ENCODE peak calls at places on chromosomes 7 and 10, in six cellular contexts. X, A, F, U, C and Y are unnamed samples.

GRCh38 chr10:63707254-63707910 is 186.2 kb downstream of the REEP3 start:
- DNase-seq in X (peak), A (no peak), F (peak), U (peak), C (no peak), Y (peak)

GRCh38 chr7:79403451-79403850 is 50.0 kb downstream of the MAGI2 start:
- DNase-seq in X (peak), A (no peak), F (no peak), U (no peak), C (no peak), Y (peak)

GRCh38 chr10:11521860-11522259 is 89.6 kb downstream of the USP6NL start:
- DNase-seq in X (peak), A (no peak), F (peak), U (no peak), C (no peak), Y (peak)

GRCh38 chr7:15571303-15571878 is 9.6 kb upstream of the AGMO start:
- DNase-seq in X (peak), A (no peak), F (peak), U (no peak), C (no peak), Y (peak)

GRCh38 chr10:95601116-95601719 is 40.0 kb upstream of the SORBS1 start:
- DNase-seq in X (peak), A (peak), F (peak), U (peak), C (peak), Y (peak)

GRCh38 chr10:21494221-21495001 is 31.1 kb downstream of the SKIDA1 start:
- DNase-seq in X (no peak), A (peak), F (no peak), U (no peak), C (no peak), Y (no peak)

GRCh38 chr7:64946772-64947171 is 43.7 kb downstream of the ZNF273 start:
- DNase-seq in X (peak), A (no peak), F (no peak), U (no peak), C (no peak), Y (no peak)

GRCh38 chr10:62916157-62916603 is 100.0 kb upstream of the EGR2 start:
- DNase-seq in X (peak), A (no peak), F (peak), U (no peak), C (no peak), Y (peak)

GRCh38 chr7:98051118-98051744 is 55.4 kb upstream of the LMTK2 start:
- DNase-seq in X (no peak), A (no peak), F (no peak), U (no peak), C (no peak), Y (no peak)

GRCh38 chr7:87474046-87474445 is 1.4 kb downstream of the ABCB4 start:
- DNase-seq in X (no peak), A (no peak), F (no peak), U (no peak), C (no peak), Y (peak)

GRCh38 chr10:35208536-35208935 is 81.9 kb downstream of the CREM start:
- DNase-seq in X (peak), A (peak), F (no peak), U (no peak), C (no peak), Y (no peak)

GRCh38 chr7:30202671-30203070 is 67.9 kb downstream of the MTURN start:
- DNase-seq in X (no peak), A (no peak), F (no peak), U (no peak), C (no peak), Y (no peak)

GRCh38 chr10:131354380-131354779 is 42.9 kb upstream of the TCERG1L start:
- DNase-seq in X (peak), A (no peak), F (no peak), U (no peak), C (no peak), Y (no peak)

DNA sequence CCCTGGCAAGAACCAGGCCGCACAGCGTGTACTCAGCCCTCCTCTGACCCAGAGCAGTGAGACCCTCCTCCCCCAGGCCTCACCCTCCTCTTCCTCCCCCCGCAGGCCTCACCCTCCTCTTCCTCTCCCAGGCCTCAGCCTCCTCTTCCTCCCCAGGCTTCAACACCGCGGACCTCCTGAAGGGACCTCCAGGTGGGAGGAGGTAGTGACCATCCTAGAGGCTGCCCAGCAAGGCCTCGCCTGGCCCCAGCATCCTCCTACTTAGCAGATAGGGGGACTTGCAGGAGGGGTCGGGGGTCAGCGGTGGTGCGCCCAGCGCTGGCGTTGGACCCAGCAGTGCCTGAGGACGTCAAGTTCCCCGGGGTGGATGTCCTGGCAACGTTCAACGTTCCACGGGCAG is 270.8 kb downstream of the ELFN1 start:
- DNase-seq in X (no peak), A (peak), F (no peak), U (no peak), C (no peak), Y (no peak)
- H3K4me3 ChIP-seq in X (no peak), A (no peak), F (no peak), U (no peak), C (no peak), Y (no peak)

GRCh38 chr10:70558871-70559810 is 43.4 kb downstream of the PRF1 start:
- DNase-seq in X (peak), A (no peak), F (peak), U (no peak), C (no peak), Y (peak)
- TF ChIP-seq CTCF in X (peak), A (peak), F (peak), U (peak), C (no peak), Y (peak)

GRCh38 chr7:517848-518629 is 1.6 kb downstream of the PDGFA start:
- DNase-seq in X (peak), A (peak), F (no peak), U (no peak), C (peak), Y (peak)
- H3K4me3 ChIP-seq in X (peak), A (peak), F (peak), U (peak), C (peak), Y (peak)

GRCh38 chr7:70807650-70808049 is 324.3 kb upstream of the GALNT17 start:
- DNase-seq in X (no peak), A (no peak), F (no peak), U (no peak), C (no peak), Y (no peak)
- TF ChIP-seq CTCF in X (no peak), A (no peak), F (no peak), U (no peak), C (no peak), Y (no peak)

GRCh38 chr7:138459300-138460175 is 521 bp upstream of the TRIM24 start:
- DNase-seq in X (peak), A (no peak), F (peak), U (peak), C (peak), Y (no peak)
- H3K4me3 ChIP-seq in X (peak), A (peak), F (peak), U (peak), C (peak), Y (peak)

DNA sequence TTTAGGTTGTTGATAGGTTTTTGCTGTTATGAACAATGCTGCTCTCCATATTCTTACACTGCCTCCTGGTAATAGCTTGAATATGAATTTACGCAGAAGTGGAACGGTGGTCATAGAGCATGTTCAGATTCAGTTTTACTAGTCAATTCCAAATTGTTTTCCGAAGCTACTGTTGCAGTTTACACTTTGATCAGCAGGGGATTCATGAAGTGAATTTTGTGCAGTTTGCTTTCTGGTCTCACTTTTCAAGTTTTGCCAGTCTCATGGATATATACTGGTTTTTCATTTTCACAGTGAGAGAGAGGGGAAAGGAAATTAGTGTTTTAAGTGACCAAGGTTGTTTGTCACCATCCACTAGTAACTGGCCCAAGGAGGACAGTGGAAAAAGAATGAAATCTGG is 171.3 kb downstream of the PRKCQ start:
- DNase-seq in X (no peak), A (no peak), F (no peak), U (no peak), C (no peak), Y (no peak)
- TF ChIP-seq CTCF in X (peak), A (peak), F (no peak), U (no peak), C (no peak), Y (peak)